ENCODE peak calls at places on chromosomes 2 and 18, in six cellular contexts. M, I, J, Z, L and V are unnamed samples.
A peak's percentile ranks its signal among the peaks of the same experiment; 100 is the strongest.

GRCh38 chr18:61606759-61607158 is 273.5 kb downstream of the CDH20 start:
- DNase-seq in M (peak; percentile 72), I (no peak), Z (peak; percentile 20), J (no peak), L (peak; percentile 85), V (no peak)

GRCh38 chr2:148829618-148830017 is 45.4 kb upstream of the KIF5C start:
- DNase-seq in L (no peak), Z (no peak), M (no peak), I (no peak), J (no peak), V (no peak)

GRCh38 chr18:7615840-7616239 is 48.7 kb downstream of the PTPRM start:
- DNase-seq in I (no peak), M (no peak), L (no peak), Z (no peak), J (no peak), V (no peak)

GRCh38 chr2:85935746-85936208 is 47.0 kb upstream of the ST3GAL5 start:
- DNase-seq in M (no peak), Z (peak; percentile 70), I (no peak), L (peak; percentile 70), J (no peak), V (no peak)

GRCh38 chr2:62304429-62305417 is 108.8 kb downstream of the B3GNT2 start:
- DNase-seq in Z (no peak), L (peak; percentile 94), M (peak; percentile 84), I (no peak), J (peak; percentile 18), V (peak; percentile 71)

GRCh38 chr2:144708641-144709040 is 188.7 kb upstream of the ZEB2 start:
- DNase-seq in J (no peak), L (no peak), Z (no peak), M (no peak), I (no peak), V (no peak)

GRCh38 chr2:216681683-216682082 is 13.7 kb downstream of the IGFBP5 start:
- DNase-seq in I (no peak), J (no peak), L (no peak), M (no peak), Z (no peak), V (no peak)

GRCh38 chr18:9712606-9713005 is 4.5 kb downstream of the RAB31 start:
- DNase-seq in I (no peak), M (no peak), Z (no peak), L (no peak), J (no peak), V (no peak)

GRCh38 chr2:17857016-17857415 is 21.5 kb upstream of the KCNS3 start:
- DNase-seq in M (no peak), L (peak; percentile 33), I (peak; percentile 29), J (no peak), Z (no peak), V (no peak)

GRCh38 chr2:24228470-24228869 is 53.6 kb downstream of the FAM228A start:
- DNase-seq in J (no peak), Z (no peak), M (no peak), I (no peak), L (no peak), V (no peak)

GRCh38 chr2:109558076-109558882 is 55.5 kb downstream of the SEPTIN10 start:
- DNase-seq in J (no peak), I (no peak), Z (no peak), L (peak; percentile 75), M (no peak), V (no peak)